ENCODE peak calls at places on chromosomes 16 and 17, in six cellular contexts. H is aorta, V is GM12892, N is NCI-H1105 treated with DMSO at 0.1 percent for 48 hours, P is hypothalamus, G is heart right ventricle. O is an unnamed sample.
A peak's percentile ranks its signal among the peaks of the same experiment; 100 is the strongest.

GRCh38 chr17:7982666-7983065 is 19.7 kb upstream of the GUCY2D start:
- DNase-seq in H (no peak), V (no peak), N (no peak), P (no peak), G (no peak), O (no peak)

GRCh38 chr16:75494696-75495601 is at the start of gene CHST6:
- DNase-seq in H (peak; percentile 85), V (peak; percentile 67), N (no peak), P (peak; percentile 79), G (peak; percentile 55), O (peak; percentile 61)

GRCh38 chr17:6525731-6526130 is 30.6 kb downstream of the PITPNM3 start:
- DNase-seq in H (no peak), V (no peak), N (no peak), P (no peak), G (no peak), O (no peak)

GRCh38 chr17:48441862-48442261 is 11.8 kb upstream of the SKAP1 start:
- DNase-seq in H (no peak), V (no peak), N (no peak), P (no peak), G (no peak), O (no peak)

GRCh38 chr17:45848405-45848804 is 3.7 kb downstream of the SPPL2C start:
- DNase-seq in H (no peak), V (no peak), N (no peak), P (no peak), G (no peak), O (no peak)

GRCh38 chr17:6394055-6394454 is 40.9 kb downstream of the AIPL1 start:
- DNase-seq in H (no peak), V (no peak), N (no peak), P (no peak), G (no peak), O (no peak)

GRCh38 chr16:2043296-2043979 is 4.2 kb downstream of the NTHL1 start:
- DNase-seq in H (no peak), V (no peak), N (no peak), P (no peak), G (no peak), O (no peak)

GRCh38 chr17:56395787-56396186 is 197.7 kb upstream of the NOG start:
- DNase-seq in H (no peak), V (no peak), N (no peak), P (no peak), G (no peak), O (no peak)

GRCh38 chr17:42891539-42892152 is 9.0 kb upstream of the G6PC1 start:
- DNase-seq in H (peak; percentile 80), V (no peak), N (no peak), P (peak; percentile 55), G (peak; percentile 69), O (peak; percentile 65)

GRCh38 chr16:48188449-48189102 is 32.8 kb upstream of the ABCC12 start:
- DNase-seq in H (no peak), V (peak; percentile 27), N (no peak), P (no peak), G (no peak), O (no peak)

GRCh38 chr16:19245326-19245925 is 40.1 kb upstream of the CLEC19A start:
- DNase-seq in H (no peak), V (no peak), N (peak; percentile 88), P (no peak), G (no peak), O (no peak)

GRCh38 chr16:23803591-23804123 is 32.1 kb upstream of the PRKCB start:
- DNase-seq in H (no peak), V (peak; percentile 49), N (peak; percentile 16), P (peak; percentile 18), G (peak; percentile 27), O (peak; percentile 32)

GRCh38 chr17:43994272-43995149 is 9.9 kb upstream of the NAGS start:
- DNase-seq in H (peak; percentile 88), V (peak; percentile 58), N (peak; percentile 13), P (peak; percentile 44), G (peak; percentile 69), O (peak; percentile 70)

GRCh38 chr16:4218202-4218601 is 23.7 kb downstream of the SRL start:
- DNase-seq in H (no peak), V (no peak), N (no peak), P (no peak), G (no peak), O (no peak)

GRCh38 chr16:87945351-87946042 is 5.7 kb upstream of the BANP start:
- DNase-seq in H (peak; percentile 89), V (no peak), N (peak; percentile 69), P (peak; percentile 90), G (peak; percentile 80), O (peak; percentile 47)

GRCh38 chr17:72420775-72421127 is 299.9 kb downstream of the SOX9 start:
- DNase-seq in H (no peak), V (no peak), N (no peak), P (no peak), G (no peak), O (no peak)

GRCh38 chr17:1186214-1186820 is 6.5 kb upstream of the ABR start:
- DNase-seq in H (peak; percentile 87), V (no peak), N (no peak), P (no peak), G (no peak), O (no peak)

GRCh38 chr17:3594056-3594810 is 15.0 kb downstream of the TRPV1 start:
- DNase-seq in H (no peak), V (no peak), N (no peak), P (peak; percentile 69), G (peak; percentile 39), O (no peak)

GRCh38 chr17:158379-158778 is 21.0 kb downstream of the SCGB1C2 start:
- DNase-seq in H (no peak), V (no peak), N (no peak), P (no peak), G (no peak), O (no peak)

GRCh38 chr17:44581868-44582267 is 24.6 kb downstream of the FZD2 start:
- DNase-seq in H (peak; percentile 67), V (no peak), N (no peak), P (no peak), G (no peak), O (no peak)

GRCh38 chr17:74529243-74529642 is 2.0 kb downstream of the CD300LB start:
- DNase-seq in H (no peak), V (no peak), N (no peak), P (no peak), G (no peak), O (no peak)

GRCh38 chr16:84907575-84907974 is 87.8 kb downstream of the CRISPLD2 start:
- DNase-seq in H (no peak), V (no peak), N (no peak), P (no peak), G (no peak), O (no peak)

GRCh38 chr17:13253746-13254410 is 236.1 kb upstream of the ELAC2 start:
- DNase-seq in H (no peak), V (no peak), N (no peak), P (no peak), G (no peak), O (peak; percentile 8)

GRCh38 chr16:57764341-57765159 is 29.0 kb downstream of the KATNB1 start:
- DNase-seq in H (no peak), V (peak; percentile 52), N (no peak), P (no peak), G (no peak), O (no peak)

O was measured in HuH-7.5.